ENCODE peak calls at places on chromosomes 16 and 17, in five cellular contexts. One of them, this sample, is unnamed.

GRCh38 chr16:73125860-73126259 is 77.9 kb upstream of the ZFHX3 start:
- DNase-seq in GM23338: no peak
- DNase-seq in fibroblast of the aortic adventitia: peak; percentile 92
- DNase-seq in HFF-Myc: peak; percentile 49
- DNase-seq in trophoblast cell: no peak
- DNase-seq in this sample: no peak

GRCh38 chr17:72390675-72391501 is 270.1 kb downstream of the SOX9 start:
- DNase-seq in GM23338: no peak
- DNase-seq in fibroblast of the aortic adventitia: no peak
- DNase-seq in HFF-Myc: no peak
- DNase-seq in trophoblast cell: peak; percentile 65
- DNase-seq in this sample: no peak

GRCh38 chr17:550776-551175 is 163.9 kb downstream of the VPS53 start:
- DNase-seq in GM23338: no peak
- DNase-seq in fibroblast of the aortic adventitia: peak; percentile 27
- DNase-seq in HFF-Myc: no peak
- DNase-seq in trophoblast cell: no peak
- DNase-seq in this sample: peak; percentile 65

GRCh38 chr17:74305865-74306654 is 20.0 kb upstream of the KIF19 start:
- DNase-seq in GM23338: peak; percentile 60
- DNase-seq in fibroblast of the aortic adventitia: no peak
- DNase-seq in HFF-Myc: no peak
- DNase-seq in trophoblast cell: no peak
- DNase-seq in this sample: no peak

GRCh38 chr16:89287777-89288576 is 70.5 kb downstream of the ZNF778 start:
- DNase-seq in GM23338: no peak
- DNase-seq in fibroblast of the aortic adventitia: no peak
- DNase-seq in HFF-Myc: no peak
- DNase-seq in trophoblast cell: no peak
- DNase-seq in this sample: no peak

GRCh38 chr17:16342979-16343378 is 10.3 kb downstream of the CENPV start:
- DNase-seq in GM23338: no peak
- DNase-seq in fibroblast of the aortic adventitia: peak; percentile 78
- DNase-seq in HFF-Myc: no peak
- DNase-seq in trophoblast cell: no peak
- DNase-seq in this sample: no peak

GRCh38 chr17:49898547-49899490 is 51.0 kb upstream of the TAC4 start:
- DNase-seq in GM23338: peak; percentile 91
- DNase-seq in fibroblast of the aortic adventitia: no peak
- DNase-seq in HFF-Myc: no peak
- DNase-seq in trophoblast cell: peak; percentile 59
- DNase-seq in this sample: no peak

GRCh38 chr16:53465606-53466290 is 31.5 kb downstream of the RBL2 start:
- DNase-seq in GM23338: no peak
- DNase-seq in fibroblast of the aortic adventitia: peak; percentile 81
- DNase-seq in HFF-Myc: peak; percentile 29
- DNase-seq in trophoblast cell: no peak
- DNase-seq in this sample: peak; percentile 23

GRCh38 chr16:81655474-81656162 is 123.5 kb upstream of the PLCG2 start:
- DNase-seq in GM23338: no peak
- DNase-seq in fibroblast of the aortic adventitia: no peak
- DNase-seq in HFF-Myc: no peak
- DNase-seq in trophoblast cell: no peak
- DNase-seq in this sample: no peak

GRCh38 chr16:12543700-12544476 is 259.8 kb downstream of the CPPED1 start:
- DNase-seq in GM23338: no peak
- DNase-seq in fibroblast of the aortic adventitia: no peak
- DNase-seq in HFF-Myc: no peak
- DNase-seq in trophoblast cell: no peak
- DNase-seq in this sample: no peak

GRCh38 chr17:82304826-82305726 is 12.3 kb downstream of the CD7 start:
- DNase-seq in GM23338: no peak
- DNase-seq in fibroblast of the aortic adventitia: no peak
- DNase-seq in HFF-Myc: no peak
- DNase-seq in trophoblast cell: no peak
- DNase-seq in this sample: no peak

GRCh38 chr17:79427621-79428539 is 183.0 kb downstream of the RBFOX3 start:
- DNase-seq in GM23338: no peak
- DNase-seq in fibroblast of the aortic adventitia: no peak
- DNase-seq in HFF-Myc: no peak
- DNase-seq in trophoblast cell: no peak
- DNase-seq in this sample: no peak

GRCh38 chr17:74444406-74444805 is 12.5 kb downstream of the GPRC5C start:
- DNase-seq in GM23338: no peak
- DNase-seq in fibroblast of the aortic adventitia: no peak
- DNase-seq in HFF-Myc: no peak
- DNase-seq in trophoblast cell: no peak
- DNase-seq in this sample: no peak

GRCh38 chr16:2924901-2925820 is 13.4 kb downstream of the FLYWCH1 start:
- DNase-seq in GM23338: peak; percentile 91
- DNase-seq in fibroblast of the aortic adventitia: no peak
- DNase-seq in HFF-Myc: no peak
- DNase-seq in trophoblast cell: no peak
- DNase-seq in this sample: no peak

GRCh38 chr16:20849587-20850390 is 43.5 kb downstream of the REXO5 start:
- DNase-seq in GM23338: peak; percentile 80
- DNase-seq in fibroblast of the aortic adventitia: peak; percentile 84
- DNase-seq in HFF-Myc: peak; percentile 50
- DNase-seq in trophoblast cell: peak; percentile 29
- DNase-seq in this sample: no peak

GRCh38 chr17:76909971-76910760 is 42.0 kb downstream of the MGAT5B start:
- DNase-seq in GM23338: peak; percentile 94
- DNase-seq in fibroblast of the aortic adventitia: peak; percentile 46
- DNase-seq in HFF-Myc: no peak
- DNase-seq in trophoblast cell: peak; percentile 31
- DNase-seq in this sample: peak; percentile 18

GRCh38 chr17:4540224-4541040 is 14.8 kb downstream of the MYBBP1A start:
- DNase-seq in GM23338: peak; percentile 33
- DNase-seq in fibroblast of the aortic adventitia: no peak
- DNase-seq in HFF-Myc: no peak
- DNase-seq in trophoblast cell: no peak
- DNase-seq in this sample: no peak

GRCh38 chr17:31564883-31565297 is 173.4 kb downstream of the RAB11FIP4 start:
- DNase-seq in GM23338: peak; percentile 70
- DNase-seq in fibroblast of the aortic adventitia: no peak
- DNase-seq in HFF-Myc: no peak
- DNase-seq in trophoblast cell: no peak
- DNase-seq in this sample: peak; percentile 60

GRCh38 chr16:17283022-17283421 is 187.7 kb downstream of the XYLT1 start:
- DNase-seq in GM23338: no peak
- DNase-seq in fibroblast of the aortic adventitia: no peak
- DNase-seq in HFF-Myc: no peak
- DNase-seq in trophoblast cell: no peak
- DNase-seq in this sample: no peak

GRCh38 chr17:66221755-66222530 is 7.3 kb downstream of the APOH start:
- DNase-seq in GM23338: no peak
- DNase-seq in fibroblast of the aortic adventitia: no peak
- DNase-seq in HFF-Myc: no peak
- DNase-seq in trophoblast cell: no peak
- DNase-seq in this sample: no peak

GRCh38 chr17:45405250-45406086 is 27.2 kb downstream of the ARHGAP27 start:
- DNase-seq in GM23338: peak; percentile 99
- DNase-seq in fibroblast of the aortic adventitia: no peak
- DNase-seq in HFF-Myc: no peak
- DNase-seq in trophoblast cell: no peak
- DNase-seq in this sample: no peak

DNA sequence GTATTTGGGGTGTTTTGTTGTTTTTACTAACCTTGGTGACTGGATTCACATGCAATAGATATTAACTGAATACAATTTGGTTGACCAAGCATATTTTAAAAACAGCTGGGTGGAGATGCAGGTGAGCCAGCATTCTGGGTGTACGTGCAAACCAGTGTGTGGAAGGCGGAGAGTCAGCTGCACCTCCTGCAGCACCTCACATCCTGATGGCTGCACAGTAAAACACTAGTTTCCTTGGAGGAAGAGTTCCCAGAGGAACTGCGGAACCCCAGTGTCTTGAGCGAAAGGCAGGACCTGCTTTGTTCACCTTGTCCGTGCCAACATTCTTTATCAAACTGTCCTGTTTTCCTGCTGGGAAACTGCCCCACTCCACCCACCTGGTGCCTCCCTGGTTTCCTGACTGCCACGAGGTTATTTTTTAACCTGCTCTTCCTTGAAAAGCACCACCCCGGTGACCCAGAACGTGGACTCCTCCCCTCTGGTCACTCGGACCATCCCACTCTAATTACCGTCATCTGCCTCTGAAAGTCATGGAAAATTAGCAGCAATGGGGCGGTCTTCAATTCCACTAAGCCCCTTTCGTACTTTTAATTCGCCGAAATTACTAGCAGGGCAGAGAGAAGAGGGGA is 1.0 kb upstream of the YPEL2 start:
- DNase-seq in GM23338: peak; percentile 40
- DNase-seq in fibroblast of the aortic adventitia: no peak
- DNase-seq in HFF-Myc: no peak
- DNase-seq in trophoblast cell: peak; percentile 56
- DNase-seq in this sample: peak; percentile 55
- H3K4me3 ChIP-seq in GM23338: peak overlapping the region; percentile 83
- H3K4me3 ChIP-seq in fibroblast of the aortic adventitia: no peak overlapping the region
- H3K4me3 ChIP-seq in HFF-Myc: no peak overlapping the region
- H3K4me3 ChIP-seq in trophoblast cell: no peak overlapping the region
- H3K4me3 ChIP-seq in this sample: peak overlapping the region; percentile 25

GRCh38 chr17:63550816-63551639 is 751 bp downstream of the DCAF7 start:
- DNase-seq in GM23338: peak; percentile 56
- DNase-seq in fibroblast of the aortic adventitia: peak; percentile 16
- DNase-seq in HFF-Myc: no peak
- DNase-seq in trophoblast cell: peak; percentile 22
- DNase-seq in this sample: no peak

GRCh38 chr17:63555475-63556156 is 5.3 kb downstream of the DCAF7 start:
- DNase-seq in GM23338: no peak
- DNase-seq in fibroblast of the aortic adventitia: no peak
- DNase-seq in HFF-Myc: no peak
- DNase-seq in trophoblast cell: no peak
- DNase-seq in this sample: no peak

GRCh38 chr17:63549289-63549945 is 860 bp upstream of the DCAF7 start:
- DNase-seq in GM23338: peak; percentile 58
- DNase-seq in fibroblast of the aortic adventitia: no peak
- DNase-seq in HFF-Myc: no peak
- DNase-seq in trophoblast cell: no peak
- DNase-seq in this sample: no peak

GRCh38 chr17:63549946-63550815 is at the start of gene DCAF7:
- DNase-seq in GM23338: peak; percentile 100
- DNase-seq in fibroblast of the aortic adventitia: peak; percentile 100
- DNase-seq in HFF-Myc: peak; percentile 100
- DNase-seq in trophoblast cell: peak; percentile 100
- DNase-seq in this sample: peak; percentile 98

DNA sequence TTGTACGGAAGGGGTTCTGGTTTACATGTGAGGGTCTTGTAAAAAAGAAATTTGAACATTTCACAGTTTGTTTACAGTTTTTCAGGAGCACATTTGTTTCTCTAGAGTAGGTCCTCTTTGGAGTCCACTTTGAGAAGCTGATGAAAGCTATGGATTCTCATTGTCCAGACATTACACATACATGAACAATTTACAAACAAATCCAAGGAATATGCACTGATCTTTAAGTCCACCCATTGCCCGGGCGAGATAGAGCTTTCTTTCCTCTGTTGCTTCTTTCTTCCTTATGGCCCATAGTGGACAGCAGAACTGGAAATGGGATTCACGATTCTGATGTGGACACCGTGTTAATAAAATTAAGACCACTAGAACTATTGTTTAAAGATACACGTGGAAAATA is 1.9 kb downstream of the DCAF7 start:
- DNase-seq in GM23338: no peak
- DNase-seq in fibroblast of the aortic adventitia: peak; percentile 37
- DNase-seq in HFF-Myc: no peak
- DNase-seq in trophoblast cell: no peak
- DNase-seq in this sample: no peak
- H3K4me3 ChIP-seq in GM23338: peak overlapping the region; percentile 84
- H3K4me3 ChIP-seq in fibroblast of the aortic adventitia: peak overlapping the region; percentile 65
- H3K4me3 ChIP-seq in HFF-Myc: peak overlapping the region; percentile 98
- H3K4me3 ChIP-seq in trophoblast cell: no peak overlapping the region
- H3K4me3 ChIP-seq in this sample: peak overlapping the region; percentile 82

GRCh38 chr16:31213877-31214704 is at the start of gene TRIM72:
- DNase-seq in GM23338: no peak
- DNase-seq in fibroblast of the aortic adventitia: no peak
- DNase-seq in HFF-Myc: no peak
- DNase-seq in trophoblast cell: no peak
- DNase-seq in this sample: no peak
- H3K4me3 ChIP-seq in GM23338: peak within 1 kb of the TSS; percentile 77
- H3K4me3 ChIP-seq in fibroblast of the aortic adventitia: peak within 1 kb of the TSS; percentile 58
- H3K4me3 ChIP-seq in HFF-Myc: peak within 1 kb of the TSS; percentile 40
- H3K4me3 ChIP-seq in trophoblast cell: no peak within 1 kb of the TSS
- H3K4me3 ChIP-seq in this sample: no peak within 1 kb of the TSS

GRCh38 chr17:8300629-8301242 is 5.5 kb upstream of the SLC25A35 start:
- DNase-seq in GM23338: peak; percentile 90
- DNase-seq in fibroblast of the aortic adventitia: peak; percentile 67
- DNase-seq in HFF-Myc: no peak
- DNase-seq in trophoblast cell: peak; percentile 62
- DNase-seq in this sample: no peak
- H3K4me3 ChIP-seq in GM23338: no peak overlapping the region
- H3K4me3 ChIP-seq in fibroblast of the aortic adventitia: no peak overlapping the region
- H3K4me3 ChIP-seq in HFF-Myc: no peak overlapping the region
- H3K4me3 ChIP-seq in trophoblast cell: no peak overlapping the region
- H3K4me3 ChIP-seq in this sample: no peak overlapping the region

GRCh38 chr17:8176998-8177731 is 985 bp upstream of the TMEM107 start:
- DNase-seq in GM23338: no peak
- DNase-seq in fibroblast of the aortic adventitia: no peak
- DNase-seq in HFF-Myc: no peak
- DNase-seq in trophoblast cell: no peak
- DNase-seq in this sample: no peak
- H3K4me3 ChIP-seq in GM23338: peak overlapping the region; percentile 58
- H3K4me3 ChIP-seq in fibroblast of the aortic adventitia: peak overlapping the region; percentile 77
- H3K4me3 ChIP-seq in HFF-Myc: peak overlapping the region; percentile 53
- H3K4me3 ChIP-seq in trophoblast cell: no peak overlapping the region
- H3K4me3 ChIP-seq in this sample: peak overlapping the region; percentile 69

GRCh38 chr17:78179372-78179771 is 7.5 kb downstream of the TK1 start:
- DNase-seq in GM23338: no peak
- DNase-seq in fibroblast of the aortic adventitia: no peak
- DNase-seq in HFF-Myc: no peak
- DNase-seq in trophoblast cell: peak; percentile 83
- DNase-seq in this sample: no peak

GRCh38 chr17:78180508-78180907 is 6.3 kb downstream of the TK1 start:
- DNase-seq in GM23338: no peak
- DNase-seq in fibroblast of the aortic adventitia: no peak
- DNase-seq in HFF-Myc: no peak
- DNase-seq in trophoblast cell: no peak
- DNase-seq in this sample: no peak

GRCh38 chr17:78182504-78182903 is 4.3 kb downstream of the TK1 start:
- DNase-seq in GM23338: no peak
- DNase-seq in fibroblast of the aortic adventitia: no peak
- DNase-seq in HFF-Myc: no peak
- DNase-seq in trophoblast cell: no peak
- DNase-seq in this sample: no peak

GRCh38 chr17:78176548-78177025 is 8.2 kb downstream of the SYNGR2 start:
- DNase-seq in GM23338: peak; percentile 86
- DNase-seq in fibroblast of the aortic adventitia: peak; percentile 49
- DNase-seq in HFF-Myc: no peak
- DNase-seq in trophoblast cell: peak; percentile 65
- DNase-seq in this sample: no peak

GRCh38 chr17:78180083-78180482 is 6.8 kb downstream of the TK1 start:
- DNase-seq in GM23338: no peak
- DNase-seq in fibroblast of the aortic adventitia: no peak
- DNase-seq in HFF-Myc: no peak
- DNase-seq in trophoblast cell: no peak
- DNase-seq in this sample: no peak
- H3K4me3 ChIP-seq in GM23338: no peak overlapping the region
- H3K4me3 ChIP-seq in fibroblast of the aortic adventitia: no peak overlapping the region
- H3K4me3 ChIP-seq in HFF-Myc: no peak overlapping the region
- H3K4me3 ChIP-seq in trophoblast cell: no peak overlapping the region
- H3K4me3 ChIP-seq in this sample: no peak overlapping the region

GRCh38 chr16:86210403-86211193 is 299.7 kb upstream of the FOXF1 start:
- DNase-seq in GM23338: no peak
- DNase-seq in fibroblast of the aortic adventitia: no peak
- DNase-seq in HFF-Myc: no peak
- DNase-seq in trophoblast cell: no peak
- DNase-seq in this sample: no peak
- H3K4me3 ChIP-seq in GM23338: no peak overlapping the region
- H3K4me3 ChIP-seq in fibroblast of the aortic adventitia: no peak overlapping the region
- H3K4me3 ChIP-seq in HFF-Myc: no peak overlapping the region
- H3K4me3 ChIP-seq in trophoblast cell: no peak overlapping the region
- H3K4me3 ChIP-seq in this sample: no peak overlapping the region